ENCODE peak calls at places on chromosome 15, in five cellular contexts. One of them, this sample, is unnamed.

GRCh38 chr15:41795996-41796395 is 21.7 kb downstream of the MAPKBP1 start:
- DNase-seq in OCI-LY7: no peak
- DNase-seq in hepatocyte: no peak
- DNase-seq in GM23248: peak
- DNase-seq in IMR-90: no peak
- DNase-seq in this sample: no peak

GRCh38 chr15:75758071-75758872 is 45.6 kb upstream of the CSPG4 start:
- DNase-seq in hepatocyte: peak
- DNase-seq in IMR-90: peak
- DNase-seq in GM23248: peak
- DNase-seq in OCI-LY7: peak
- DNase-seq in this sample: peak

GRCh38 chr15:67545864-67546263 is 3.4 kb downstream of the MAP2K5 start:
- DNase-seq in OCI-LY7: no peak
- DNase-seq in hepatocyte: no peak
- DNase-seq in GM23248: no peak
- DNase-seq in IMR-90: no peak
- DNase-seq in this sample: no peak

GRCh38 chr15:42737529-42738328 is 801 bp upstream of the CDAN1 start:
- DNase-seq in GM23248: peak
- DNase-seq in IMR-90: peak
- DNase-seq in OCI-LY7: no peak
- DNase-seq in hepatocyte: no peak
- DNase-seq in this sample: peak

GRCh38 chr15:85709250-85709649 is 85.5 kb downstream of the KLHL25 start:
- DNase-seq in IMR-90: no peak
- DNase-seq in hepatocyte: no peak
- DNase-seq in GM23248: no peak
- DNase-seq in OCI-LY7: no peak
- DNase-seq in this sample: no peak

GRCh38 chr15:25245801-25246622 is 192.8 kb downstream of the UBE3A start:
- DNase-seq in OCI-LY7: no peak
- DNase-seq in IMR-90: no peak
- DNase-seq in hepatocyte: no peak
- DNase-seq in GM23248: no peak
- DNase-seq in this sample: no peak

GRCh38 chr15:28981921-28982320 is 96.1 kb downstream of the APBA2 start:
- DNase-seq in IMR-90: no peak
- DNase-seq in OCI-LY7: no peak
- DNase-seq in hepatocyte: no peak
- DNase-seq in GM23248: no peak
- DNase-seq in this sample: no peak

GRCh38 chr15:79230766-79231165 is 51.8 kb upstream of the ANKRD34C start:
- DNase-seq in IMR-90: no peak
- DNase-seq in hepatocyte: no peak
- DNase-seq in GM23248: no peak
- DNase-seq in OCI-LY7: no peak
- DNase-seq in this sample: no peak

GRCh38 chr15:66785637-66786036 is 83.6 kb downstream of the SMAD6 start:
- DNase-seq in GM23248: peak
- DNase-seq in OCI-LY7: no peak
- DNase-seq in hepatocyte: no peak
- DNase-seq in IMR-90: peak
- DNase-seq in this sample: no peak

GRCh38 chr15:93072440-93073394 is 16.3 kb downstream of the RGMA start:
- DNase-seq in OCI-LY7: no peak
- DNase-seq in GM23248: peak
- DNase-seq in IMR-90: peak
- DNase-seq in hepatocyte: peak
- DNase-seq in this sample: peak

GRCh38 chr15:49380912-49381311 is 42.1 kb upstream of the FGF7 start:
- DNase-seq in IMR-90: peak
- DNase-seq in GM23248: no peak
- DNase-seq in hepatocyte: no peak
- DNase-seq in OCI-LY7: no peak
- DNase-seq in this sample: peak

GRCh38 chr15:33098082-33099058 is 96.1 kb downstream of the FMN1 start:
- DNase-seq in OCI-LY7: no peak
- DNase-seq in IMR-90: peak
- DNase-seq in GM23248: peak
- DNase-seq in hepatocyte: no peak
- DNase-seq in this sample: peak

GRCh38 chr15:89315375-89315929 is 19.2 kb downstream of the POLG start:
- DNase-seq in GM23248: no peak
- DNase-seq in hepatocyte: no peak
- DNase-seq in OCI-LY7: no peak
- DNase-seq in IMR-90: no peak
- DNase-seq in this sample: no peak

GRCh38 chr15:52069559-52069958 is 43.0 kb downstream of the BCL2L10 start:
- DNase-seq in GM23248: no peak
- DNase-seq in IMR-90: no peak
- DNase-seq in hepatocyte: peak
- DNase-seq in OCI-LY7: no peak
- DNase-seq in this sample: peak

GRCh38 chr15:42155546-42156265 is 730 bp downstream of the PLA2G4F start:
- DNase-seq in IMR-90: no peak
- DNase-seq in OCI-LY7: no peak
- DNase-seq in hepatocyte: peak
- DNase-seq in GM23248: no peak
- DNase-seq in this sample: peak

GRCh38 chr15:98017150-98017964 is 56.9 kb downstream of the ARRDC4 start:
- DNase-seq in hepatocyte: no peak
- DNase-seq in IMR-90: no peak
- DNase-seq in GM23248: no peak
- DNase-seq in OCI-LY7: no peak
- DNase-seq in this sample: no peak

GRCh38 chr15:93088981-93089854 is at the start of gene RGMA:
- DNase-seq in hepatocyte: peak
- DNase-seq in GM23248: peak
- DNase-seq in IMR-90: no peak
- DNase-seq in OCI-LY7: no peak
- DNase-seq in this sample: no peak

GRCh38 chr15:92611995-92612745 is 43.4 kb downstream of the FAM174B start:
- DNase-seq in GM23248: no peak
- DNase-seq in OCI-LY7: peak
- DNase-seq in hepatocyte: no peak
- DNase-seq in IMR-90: no peak
- DNase-seq in this sample: no peak

GRCh38 chr15:97748576-97748975 is 211.9 kb upstream of the ARRDC4 start:
- DNase-seq in OCI-LY7: no peak
- DNase-seq in IMR-90: no peak
- DNase-seq in GM23248: no peak
- DNase-seq in hepatocyte: no peak
- DNase-seq in this sample: no peak

GRCh38 chr15:98226578-98226977 is 266.1 kb downstream of the ARRDC4 start:
- DNase-seq in OCI-LY7: no peak
- DNase-seq in IMR-90: no peak
- DNase-seq in GM23248: no peak
- DNase-seq in hepatocyte: no peak
- DNase-seq in this sample: peak

GRCh38 chr15:35514759-35515158 is 31.2 kb downstream of the DPH6 start:
- DNase-seq in IMR-90: peak
- DNase-seq in hepatocyte: no peak
- DNase-seq in GM23248: peak
- DNase-seq in OCI-LY7: no peak
- DNase-seq in this sample: no peak

GRCh38 chr15:99361541-99362185 is 110.4 kb downstream of the LRRC28 start:
- DNase-seq in hepatocyte: peak
- DNase-seq in GM23248: peak
- DNase-seq in IMR-90: peak
- DNase-seq in OCI-LY7: peak
- DNase-seq in this sample: peak

GRCh38 chr15:70856177-70856883 is 2.4 kb upstream of the LARP6 start:
- DNase-seq in OCI-LY7: no peak
- DNase-seq in hepatocyte: no peak
- DNase-seq in GM23248: peak
- DNase-seq in IMR-90: peak
- DNase-seq in this sample: no peak

GRCh38 chr15:88913017-88913849 is at the start of gene MFGE8:
- DNase-seq in GM23248: peak
- DNase-seq in IMR-90: peak
- DNase-seq in hepatocyte: peak
- DNase-seq in OCI-LY7: peak
- DNase-seq in this sample: peak

GRCh38 chr15:91517491-91518200 is 335.9 kb upstream of the SLCO3A1 start:
- DNase-seq in GM23248: peak
- DNase-seq in IMR-90: peak
- DNase-seq in hepatocyte: no peak
- DNase-seq in OCI-LY7: no peak
- DNase-seq in this sample: peak

GRCh38 chr15:80019168-80019745 is 40.2 kb upstream of the ZFAND6 start:
- DNase-seq in OCI-LY7: no peak
- DNase-seq in GM23248: no peak
- DNase-seq in hepatocyte: no peak
- DNase-seq in IMR-90: no peak
- DNase-seq in this sample: no peak

GRCh38 chr15:70387086-70387485 is 289.4 kb upstream of the TLE3 start:
- DNase-seq in OCI-LY7: no peak
- DNase-seq in hepatocyte: no peak
- DNase-seq in IMR-90: no peak
- DNase-seq in GM23248: no peak
- DNase-seq in this sample: no peak

GRCh38 chr15:59166601-59167265 is 39.9 kb upstream of the LDHAL6B start:
- DNase-seq in hepatocyte: no peak
- DNase-seq in IMR-90: no peak
- DNase-seq in OCI-LY7: no peak
- DNase-seq in GM23248: no peak
- DNase-seq in this sample: no peak

GRCh38 chr15:82832601-82833209 is 23.3 kb downstream of the WHAMM start:
- DNase-seq in GM23248: peak
- DNase-seq in OCI-LY7: no peak
- DNase-seq in IMR-90: peak
- DNase-seq in hepatocyte: no peak
- DNase-seq in this sample: peak

GRCh38 chr15:37081985-37082384 is 18.4 kb downstream of the MEIS2 start:
- DNase-seq in GM23248: no peak
- DNase-seq in IMR-90: no peak
- DNase-seq in hepatocyte: no peak
- DNase-seq in OCI-LY7: no peak
- DNase-seq in this sample: no peak

GRCh38 chr15:87736921-87737389 is 519.6 kb downstream of the NTRK3 start:
- DNase-seq in GM23248: peak
- DNase-seq in OCI-LY7: no peak
- DNase-seq in IMR-90: peak
- DNase-seq in hepatocyte: no peak
- DNase-seq in this sample: no peak

GRCh38 chr15:94745371-94745770 is 514.0 kb downstream of the MCTP2 start:
- DNase-seq in hepatocyte: no peak
- DNase-seq in GM23248: no peak
- DNase-seq in IMR-90: no peak
- DNase-seq in OCI-LY7: no peak
- DNase-seq in this sample: peak

GRCh38 chr15:48331796-48332641 is 790 bp downstream of the DUT start:
- DNase-seq in IMR-90: peak
- DNase-seq in GM23248: peak
- DNase-seq in OCI-LY7: peak
- DNase-seq in hepatocyte: peak
- DNase-seq in this sample: peak

GRCh38 chr15:100349696-100350433 is 8.1 kb upstream of the ADAMTS17 start:
- DNase-seq in IMR-90: peak
- DNase-seq in GM23248: peak
- DNase-seq in hepatocyte: peak
- DNase-seq in OCI-LY7: peak
- DNase-seq in this sample: peak

GRCh38 chr15:39191871-39192281 is 389.0 kb upstream of the THBS1 start:
- DNase-seq in GM23248: peak
- DNase-seq in hepatocyte: no peak
- DNase-seq in IMR-90: peak
- DNase-seq in OCI-LY7: no peak
- DNase-seq in this sample: peak

GRCh38 chr15:38398134-38398533 is 55.8 kb upstream of the FAM98B start:
- DNase-seq in IMR-90: peak
- DNase-seq in OCI-LY7: no peak
- DNase-seq in hepatocyte: no peak
- DNase-seq in GM23248: peak
- DNase-seq in this sample: peak

GRCh38 chr15:41827880-41828746 is at the start of gene JMJD7:
- DNase-seq in GM23248: peak
- DNase-seq in IMR-90: peak
- DNase-seq in hepatocyte: peak
- DNase-seq in OCI-LY7: peak
- DNase-seq in this sample: peak

GRCh38 chr15:69094124-69095030 is 66.1 kb upstream of the GLCE start:
- DNase-seq in GM23248: no peak
- DNase-seq in OCI-LY7: no peak
- DNase-seq in hepatocyte: no peak
- DNase-seq in IMR-90: no peak
- DNase-seq in this sample: no peak
- H3K27ac ChIP-seq in GM23248: no peak
- H3K27ac ChIP-seq in OCI-LY7: no peak
- H3K27ac ChIP-seq in hepatocyte: no peak
- H3K27ac ChIP-seq in IMR-90: no peak
- H3K27ac ChIP-seq in this sample: no peak

GRCh38 chr15:77798151-77798550 is 165.4 kb upstream of the LINGO1 start:
- DNase-seq in IMR-90: no peak
- DNase-seq in GM23248: no peak
- DNase-seq in hepatocyte: no peak
- DNase-seq in OCI-LY7: no peak
- DNase-seq in this sample: no peak
- H3K4me2 ChIP-seq in IMR-90: no peak
- H3K4me2 ChIP-seq in GM23248: no peak
- H3K4me2 ChIP-seq in hepatocyte: no peak
- H3K4me2 ChIP-seq in OCI-LY7: peak
- H3K4me2 ChIP-seq in this sample: no peak

DNA sequence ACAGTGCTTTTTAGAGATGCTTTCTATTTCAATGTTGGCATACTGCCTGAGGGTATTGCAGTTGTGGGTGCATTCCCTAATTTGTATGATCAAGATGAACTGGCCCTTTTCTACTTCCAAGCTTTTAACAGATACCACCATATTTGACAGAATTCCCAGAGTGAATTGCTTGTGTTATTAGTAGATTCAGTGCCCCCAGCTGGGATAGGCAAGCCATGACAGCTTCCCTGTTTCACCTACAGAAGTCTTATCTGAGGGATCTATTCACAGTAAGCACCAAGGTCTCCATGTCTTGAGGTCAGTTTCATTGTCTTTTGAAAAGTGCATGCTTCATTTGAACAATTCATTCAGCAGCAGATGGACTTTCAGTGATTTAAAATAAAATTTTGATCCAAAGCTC is 68.8 kb upstream of the GOLGA6B start:
- DNase-seq in GM23248: peak
- DNase-seq in hepatocyte: no peak
- DNase-seq in OCI-LY7: no peak
- DNase-seq in IMR-90: peak
- DNase-seq in this sample: peak
- H3K4me3 ChIP-seq in GM23248: no peak
- H3K4me3 ChIP-seq in hepatocyte: no peak
- H3K4me3 ChIP-seq in OCI-LY7: no peak
- H3K4me3 ChIP-seq in IMR-90: no peak
- H3K4me3 ChIP-seq in this sample: no peak

DNA sequence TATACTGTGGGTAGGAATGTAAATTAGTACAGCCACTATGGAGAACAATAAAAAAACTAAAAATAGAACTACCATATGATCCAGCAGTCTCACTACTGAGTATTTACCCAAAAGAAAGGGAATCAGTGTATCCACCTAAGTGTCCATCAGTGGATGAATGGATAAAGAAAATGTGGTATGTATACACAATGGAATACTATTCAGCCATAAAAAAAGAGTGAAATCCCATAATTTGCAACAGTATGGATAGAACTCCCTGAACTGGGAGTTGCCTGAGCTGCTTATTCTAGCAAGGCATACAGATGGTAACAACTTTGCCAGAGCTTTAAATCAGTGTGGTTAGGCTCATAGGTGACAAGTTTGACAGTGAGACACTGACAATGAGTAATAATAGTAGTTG is 16.1 kb upstream of the APH1B start:
- DNase-seq in OCI-LY7: no peak
- DNase-seq in GM23248: no peak
- DNase-seq in hepatocyte: no peak
- DNase-seq in IMR-90: no peak
- DNase-seq in this sample: no peak
- H3K27ac ChIP-seq in OCI-LY7: no peak
- H3K27ac ChIP-seq in GM23248: no peak
- H3K27ac ChIP-seq in hepatocyte: no peak
- H3K27ac ChIP-seq in IMR-90: no peak
- H3K27ac ChIP-seq in this sample: no peak

This sample was measured in mammary epithelial cell.